ENCODE peak calls at places on chromosomes 12 and 14, in four cellular contexts. D, S, T and L are unnamed samples.

GRCh38 chr14:85824526-85824925 is 294.6 kb downstream of the FLRT2 start:
- DNase-seq in S (no peak), T (no peak), D (no peak), L (no peak)

GRCh38 chr14:73757876-73758391 is 43.8 kb upstream of the PNMA1 start:
- DNase-seq in D (no peak), S (no peak), T (no peak), L (no peak)

GRCh38 chr12:3313655-3314305 is 177.2 kb upstream of the PRMT8 start:
- DNase-seq in T (peak), S (peak), D (no peak), L (peak)

GRCh38 chr12:113232787-113233585 is 11.7 kb downstream of the TPCN1 start:
- DNase-seq in D (no peak), T (peak), S (peak), L (peak)

GRCh38 chr14:33134975-33135374 is 196.3 kb downstream of the NPAS3 start:
- DNase-seq in T (no peak), D (no peak), S (no peak), L (no peak)

GRCh38 chr12:82383930-82384513 is 25.7 kb downstream of the METTL25 start:
- DNase-seq in T (no peak), D (no peak), S (no peak), L (no peak)

GRCh38 chr14:61653507-61653906 is 41.8 kb upstream of the HIF1A start:
- DNase-seq in D (no peak), S (no peak), T (no peak), L (no peak)

GRCh38 chr12:81146228-81147225 is 68.6 kb downstream of the ACSS3 start:
- DNase-seq in S (no peak), D (no peak), T (no peak), L (no peak)

GRCh38 chr12:44972746-44973421 is 78.0 kb downstream of the DBX2 start:
- DNase-seq in D (no peak), T (peak), S (peak), L (peak)

GRCh38 chr12:114447799-114448617 is 42.1 kb upstream of the TBX5 start:
- DNase-seq in S (no peak), T (no peak), D (no peak), L (no peak)

GRCh38 chr12:26056335-26056734 is 68.5 kb downstream of the BHLHE41 start:
- DNase-seq in S (no peak), T (no peak), D (no peak), L (no peak)

GRCh38 chr12:49225551-49226166 is 36.8 kb upstream of the TUBA1A start:
- DNase-seq in D (no peak), T (no peak), S (no peak), L (no peak)

GRCh38 chr12:93759512-93760081 is 82.4 kb downstream of the CRADD start:
- DNase-seq in D (no peak), T (no peak), S (no peak), L (no peak)

GRCh38 chr12:182381-182883 is 31.5 kb downstream of the SLC6A12 start:
- DNase-seq in T (no peak), S (no peak), D (peak), L (no peak)

GRCh38 chr14:42911642-42912041 is 1305.0 kb downstream of the LRFN5 start:
- DNase-seq in T (no peak), D (no peak), S (no peak), L (no peak)

GRCh38 chr12:100794441-100795192 is at the start of gene ANO4:
- DNase-seq in D (no peak), T (no peak), S (peak), L (no peak)

GRCh38 chr12:88310666-88311065 is 168.6 kb downstream of the TMTC3 start:
- DNase-seq in D (no peak), T (no peak), S (no peak), L (no peak)

GRCh38 chr12:14928946-14929345 is 9.4 kb downstream of the ERP27 start:
- DNase-seq in T (no peak), D (no peak), S (no peak), L (no peak)

GRCh38 chr14:99995700-99996356 is 69.4 kb upstream of the EVL start:
- DNase-seq in D (no peak), S (peak), T (peak), L (peak)

GRCh38 chr14:76870146-76870545 is 43.9 kb downstream of the LRRC74A start:
- DNase-seq in S (peak), T (no peak), D (no peak), L (no peak)

GRCh38 chr12:116076399-116076798 is 201.1 kb downstream of the MED13L start:
- DNase-seq in T (no peak), S (no peak), D (no peak), L (no peak)

GRCh38 chr14:89279649-89280232 is 137.3 kb downstream of the FOXN3 start:
- DNase-seq in D (no peak), S (no peak), T (no peak), L (no peak)

GRCh38 chr14:89767861-89768268 is 186.7 kb downstream of the EFCAB11 start:
- DNase-seq in T (peak), D (no peak), S (peak), L (peak)

GRCh38 chr12:76848132-76848531 is 30.7 kb downstream of the CSRP2 start:
- DNase-seq in T (no peak), S (no peak), D (no peak), L (no peak)

GRCh38 chr14:102560436-102561261 is 31.8 kb upstream of the RCOR1 start:
- DNase-seq in T (no peak), S (no peak), D (no peak), L (no peak)

GRCh38 chr12:3257411-3257810 is 180.2 kb downstream of the TSPAN9 start:
- DNase-seq in S (no peak), D (no peak), T (no peak), L (no peak)

GRCh38 chr12:123397400-123397799 is 13.5 kb downstream of the KMT5A start:
- DNase-seq in T (no peak), S (no peak), D (no peak), L (no peak)

GRCh38 chr14:41385787-41386186 is 220.9 kb upstream of the LRFN5 start:
- DNase-seq in S (no peak), T (no peak), D (no peak), L (no peak)

GRCh38 chr14:42222924-42223471 is 616.3 kb downstream of the LRFN5 start:
- DNase-seq in D (no peak), S (no peak), T (peak), L (no peak)

GRCh38 chr12:55847603-55848329 is 5.0 kb upstream of the MMP19 start:
- DNase-seq in S (no peak), D (no peak), T (no peak), L (peak)

GRCh38 chr14:65239143-65239672 is 136.9 kb upstream of the MAX start:
- DNase-seq in S (no peak), T (no peak), D (no peak), L (no peak)

GRCh38 chr12:16421806-16422205 is 74.4 kb downstream of the MGST1 start:
- DNase-seq in T (no peak), D (no peak), S (no peak), L (no peak)

GRCh38 chr14:93184391-93185332 is at the start of the genes LYSET and MOAP1:
- DNase-seq in D (peak), S (peak), T (peak), L (peak)

DNA sequence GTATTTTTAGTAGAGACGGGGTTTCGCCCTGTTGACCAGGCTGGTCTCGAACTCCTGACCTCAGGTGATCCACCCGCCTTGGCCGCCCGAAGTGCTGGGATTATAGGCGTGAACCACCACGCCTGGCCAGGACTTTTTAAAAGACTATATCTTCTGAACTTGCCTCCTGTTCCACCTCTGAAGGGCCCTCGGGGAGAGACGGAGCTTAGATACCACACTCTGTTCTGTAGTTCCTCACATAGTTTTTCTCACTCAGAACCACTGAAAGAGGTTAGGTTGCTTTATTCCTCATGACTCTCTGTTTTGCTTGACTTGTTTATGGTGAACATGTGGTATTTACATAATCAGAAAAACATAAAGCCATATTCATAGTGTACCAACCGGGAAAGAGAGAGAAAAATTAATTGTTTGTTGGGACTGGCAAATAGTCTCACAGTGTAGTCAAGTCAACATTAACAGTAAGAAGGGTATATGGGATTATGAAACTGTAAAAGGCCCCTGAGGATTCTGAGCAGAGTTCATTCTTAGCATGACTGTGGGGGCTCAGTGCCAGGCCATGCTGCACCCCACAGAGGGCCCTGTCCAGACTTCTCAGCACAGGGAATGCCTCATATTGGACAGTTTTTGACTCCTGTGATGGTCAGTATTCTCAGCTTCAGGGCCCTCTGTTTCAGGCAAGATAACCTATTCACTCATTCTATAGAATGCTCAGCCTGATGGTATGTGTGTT is 342.3 kb downstream of the ZFP36L1 start:
- DNase-seq in D (no peak), T (no peak), S (no peak), L (no peak)
- TF ChIP-seq CTCF in D (no peak), T (no peak), S (no peak), L (no peak)

DNA sequence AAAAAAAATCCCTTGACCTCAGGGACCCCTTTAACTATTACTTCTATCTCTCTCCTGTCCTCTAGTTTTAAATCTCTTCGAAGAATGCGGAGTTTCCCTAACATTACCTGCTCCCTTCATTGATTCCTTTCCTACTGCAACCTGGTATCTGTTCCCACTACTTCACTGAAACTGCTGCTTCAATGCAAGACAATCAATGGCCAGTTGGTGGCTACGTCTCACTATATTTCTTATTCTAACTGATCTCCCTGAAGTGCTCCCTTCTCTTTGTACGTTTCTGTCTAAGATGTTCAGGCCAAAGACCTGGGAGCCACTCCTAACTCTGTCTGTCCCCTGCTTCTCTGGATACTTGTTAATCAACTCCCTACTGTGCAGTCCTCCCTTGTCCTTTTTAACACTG is 10.3 kb upstream of the KCNA1 start:
- DNase-seq in T (peak), D (no peak), S (no peak), L (no peak)
- TF ChIP-seq CTCF in T (peak), D (peak), S (no peak), L (no peak)

DNA sequence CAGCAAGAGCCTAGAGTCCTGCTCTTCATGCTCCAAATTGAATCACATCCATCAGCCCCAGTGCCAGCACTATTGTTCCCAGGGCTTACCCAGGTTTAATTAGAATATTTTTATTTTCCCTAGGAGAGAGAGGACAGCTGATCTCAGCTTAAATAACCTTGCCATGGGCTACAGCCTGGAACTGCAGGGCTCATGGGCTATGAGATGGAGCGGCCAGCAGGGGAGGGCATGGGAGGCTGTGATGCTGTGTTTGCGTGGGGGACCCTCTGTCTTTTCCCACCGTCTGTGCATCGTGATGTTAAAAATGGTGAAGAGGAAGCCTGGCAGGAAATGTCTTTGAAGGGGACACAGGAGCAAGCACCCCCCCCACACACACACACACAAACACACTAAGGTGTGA is 59.3 kb upstream of the WSCD2 start:
- DNase-seq in D (no peak), T (no peak), S (no peak), L (no peak)
- TF ChIP-seq CTCF in D (no peak), T (no peak), S (no peak), L (no peak)

GRCh38 chr14:29940482-29940881 is 12.8 kb upstream of the PRKD1 start:
- DNase-seq in D (no peak), T (no peak), S (no peak), L (no peak)
- TF ChIP-seq CTCF in D (no peak), T (no peak), S (no peak), L (no peak)

GRCh38 chr14:54488646-54489317 is at the start of gene GMFB:
- DNase-seq in D (peak), T (peak), S (peak), L (peak)

GRCh38 chr14:54486685-54487084 is 2.1 kb downstream of the GMFB start:
- DNase-seq in D (no peak), T (no peak), S (no peak), L (no peak)

GRCh38 chr14:54487771-54488170 is 1.0 kb downstream of the GMFB start:
- DNase-seq in S (no peak), D (no peak), T (peak), L (no peak)

GRCh38 chr14:54489318-54489683 is 521 bp upstream of the GMFB start:
- DNase-seq in T (no peak), D (no peak), S (no peak), L (no peak)

GRCh38 chr14:54488318-54488645 is 498 bp downstream of the GMFB start:
- DNase-seq in D (no peak), S (no peak), T (no peak), L (no peak)
- TF ChIP-seq CTCF in D (no peak), S (no peak), T (peak), L (no peak)

DNA sequence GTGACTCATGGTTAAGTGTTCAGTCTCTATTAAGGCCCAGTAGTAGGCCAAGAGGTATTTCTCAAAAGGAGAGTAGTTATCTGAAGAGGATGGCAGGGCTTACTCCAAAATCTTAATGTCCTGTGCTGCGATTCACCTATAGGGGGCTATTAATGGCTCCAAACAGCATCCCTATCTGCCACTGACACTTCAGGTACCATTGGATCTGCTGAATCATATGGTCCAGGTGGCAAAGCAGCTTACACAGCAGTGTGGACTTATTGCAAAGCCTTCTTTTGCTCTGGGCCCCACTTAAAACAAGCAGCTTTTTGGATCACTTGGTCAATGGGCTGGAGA is 60.8 kb upstream of the ATP2B1 start:
- DNase-seq in T (no peak), D (no peak), S (no peak), L (no peak)
- TF ChIP-seq CTCF in T (no peak), D (no peak), S (no peak), L (no peak)

GRCh38 chr14:58794993-58795762 is 157.4 kb downstream of the DACT1 start:
- DNase-seq in D (no peak), S (no peak), T (no peak), L (no peak)
- TF ChIP-seq CTCF in D (no peak), S (no peak), T (no peak), L (no peak)

GRCh38 chr14:59787045-59787674 is 83.4 kb downstream of the RTN1 start:
- DNase-seq in D (no peak), S (peak), T (no peak), L (no peak)
- TF ChIP-seq CTCF in D (no peak), S (no peak), T (no peak), L (no peak)

DNA sequence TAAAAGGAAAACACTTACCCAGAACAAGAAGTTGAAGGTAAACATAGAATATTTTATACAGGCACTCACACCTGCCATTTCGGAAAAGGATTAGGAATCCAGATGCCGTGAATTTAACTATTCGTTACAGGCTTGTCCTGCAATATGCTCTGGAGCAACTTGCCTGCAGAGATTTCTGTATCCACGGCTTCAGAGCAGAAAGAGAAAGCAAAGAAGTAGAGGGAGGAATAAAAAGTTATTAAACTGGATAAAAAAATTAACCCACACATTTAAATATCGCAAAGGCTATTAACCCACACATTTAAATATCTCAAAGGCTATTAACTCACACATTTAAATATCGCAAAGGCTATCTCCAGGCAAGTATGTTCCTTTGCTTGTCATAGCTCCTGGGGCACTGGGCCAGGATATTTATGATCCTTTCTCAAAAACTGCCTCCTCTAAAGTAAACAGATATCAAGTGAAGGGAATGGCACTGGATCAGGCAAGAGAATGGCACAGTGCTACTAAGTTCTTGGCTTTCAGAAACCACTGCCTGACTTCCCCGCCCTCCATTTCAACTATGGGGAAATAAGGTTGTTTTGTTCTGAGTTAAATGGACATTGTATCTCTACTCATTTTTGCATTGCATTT is at the start of gene TSPAN8:
- DNase-seq in S (no peak), T (no peak), D (no peak), L (no peak)
- TF ChIP-seq CTCF in S (no peak), T (no peak), D (no peak), L (no peak)

GRCh38 chr12:31705651-31706050 is 23.2 kb downstream of the AMN1 start:
- DNase-seq in D (no peak), T (no peak), S (no peak), L (no peak)

DNA sequence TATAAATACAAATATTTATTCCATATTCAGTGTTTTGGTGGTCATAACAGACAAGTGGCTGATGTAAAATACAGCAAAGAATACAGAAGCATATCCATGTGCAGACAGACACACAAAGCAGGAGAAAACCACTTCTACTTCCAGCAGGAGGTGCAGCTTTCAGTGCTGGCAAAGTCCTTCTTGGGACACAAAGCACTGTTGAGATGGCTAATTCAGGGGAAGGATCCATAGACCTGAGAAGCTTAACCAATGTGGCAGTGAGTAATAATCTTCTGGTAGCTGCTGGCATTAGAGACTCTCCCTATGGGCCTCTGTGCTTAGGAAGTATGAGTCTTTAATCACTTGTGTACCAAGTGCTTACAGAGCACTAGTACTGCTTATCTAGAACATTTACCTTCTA is 26.8 kb downstream of the AMN1 start:
- DNase-seq in S (no peak), T (no peak), D (no peak), L (no peak)
- TF ChIP-seq CTCF in S (no peak), T (no peak), D (no peak), L (no peak)